ENCODE peak calls at places on chromosomes 4 and X, in four cellular contexts. U is suprapubic skin, E is lower leg skin, X is prostate gland. O is an unnamed sample.
A peak's percentile ranks its signal among the peaks of the same experiment; 100 is the strongest.

GRCh38 chr4:37727635-37728034 is 41.5 kb upstream of the RELL1 start:
- DNase-seq in X (no peak), U (no peak), E (no peak), O (no peak)

GRCh38 chrX:119105826-119106225 is 21.8 kb downstream of the KIAA1210 start:
- DNase-seq in U (no peak), E (no peak), X (no peak), O (no peak)

GRCh38 chr4:12053951-12054350 is 625.3 kb upstream of the HS3ST1 start:
- DNase-seq in X (no peak), U (no peak), E (no peak), O (no peak)

GRCh38 chr4:10104211-10104990 is 12.2 kb downstream of the WDR1 start:
- DNase-seq in E (no peak), U (no peak), X (no peak), O (no peak)

GRCh38 chr4:26124753-26125236 is 196.0 kb upstream of the RBPJ start:
- DNase-seq in E (no peak), X (no peak), U (no peak), O (no peak)

GRCh38 chrX:136529795-136530194 is 2.2 kb upstream of the VGLL1 start:
- DNase-seq in U (no peak), E (no peak), X (no peak), O (no peak)

GRCh38 chr4:87029356-87029755 is 94.5 kb downstream of the AFF1 start:
- DNase-seq in X (no peak), U (no peak), E (peak; percentile 66), O (no peak)

GRCh38 chr4:150176559-150176958 is 98.3 kb downstream of the DCLK2 start:
- DNase-seq in E (no peak), X (no peak), U (no peak), O (no peak)

GRCh38 chrX:12153741-12154140 is 15.5 kb downstream of the FRMPD4 start:
- DNase-seq in E (no peak), X (no peak), U (no peak), O (no peak)

GRCh38 chrX:149003863-149004660 is 501.0 kb downstream of the IDS start:
- DNase-seq in U (no peak), E (no peak), X (no peak), O (no peak)

GRCh38 chr4:73152893-73153292 is 83.4 kb upstream of the COX18 start:
- DNase-seq in X (no peak), U (no peak), E (no peak), O (no peak)

GRCh38 chrX:70998402-70999027 is 67.6 kb upstream of the SLC7A3 start:
- DNase-seq in X (peak; percentile 62), E (peak; percentile 19), U (no peak), O (no peak)

GRCh38 chr4:153211986-153212720 is 7.9 kb downstream of the TRIM2 start:
- DNase-seq in U (no peak), X (no peak), E (no peak), O (no peak)

GRCh38 chr4:128670434-128670999 is 139.0 kb upstream of the JADE1 start:
- DNase-seq in E (no peak), U (no peak), X (no peak), O (no peak)

GRCh38 chrX:153966283-153966688 is 5.3 kb downstream of the HCFC1 start:
- DNase-seq in E (no peak), U (no peak), X (no peak), O (peak; percentile 60)

GRCh38 chrX:67648361-67648760 is 104.5 kb downstream of the AR start:
- DNase-seq in E (no peak), U (no peak), X (no peak), O (no peak)

GRCh38 chrX:130097507-130098201 is 12.6 kb downstream of the ELF4 start:
- DNase-seq in E (no peak), X (no peak), U (peak; percentile 77), O (peak; percentile 53)

GRCh38 chr4:172758586-172759340 is 409.8 kb upstream of the GALNT7 start:
- DNase-seq in U (no peak), E (no peak), X (no peak), O (no peak)

GRCh38 chrX:72308566-72309296 is 3.0 kb upstream of the CITED1 start:
- DNase-seq in X (peak; percentile 63), U (no peak), E (peak; percentile 36), O (peak; percentile 64)

GRCh38 chr4:72418458-72418857 is 150.6 kb downstream of the ADAMTS3 start:
- DNase-seq in E (no peak), U (no peak), X (no peak), O (no peak)

GRCh38 chr4:166400270-166400894 is 527.3 kb downstream of the TLL1 start:
- DNase-seq in E (no peak), U (no peak), X (no peak), O (no peak)

GRCh38 chr4:133866328-133866699 is 335.3 kb downstream of the PABPC4L start:
- DNase-seq in U (no peak), E (no peak), X (no peak), O (no peak)

GRCh38 chr4:665381-665750 is 8.7 kb downstream of the ATP5ME start:
- DNase-seq in E (no peak), X (no peak), U (no peak), O (no peak)

GRCh38 chr4:74287164-74287563 is 21.1 kb upstream of the EPGN start:
- DNase-seq in X (no peak), E (no peak), U (no peak), O (no peak)

DNA sequence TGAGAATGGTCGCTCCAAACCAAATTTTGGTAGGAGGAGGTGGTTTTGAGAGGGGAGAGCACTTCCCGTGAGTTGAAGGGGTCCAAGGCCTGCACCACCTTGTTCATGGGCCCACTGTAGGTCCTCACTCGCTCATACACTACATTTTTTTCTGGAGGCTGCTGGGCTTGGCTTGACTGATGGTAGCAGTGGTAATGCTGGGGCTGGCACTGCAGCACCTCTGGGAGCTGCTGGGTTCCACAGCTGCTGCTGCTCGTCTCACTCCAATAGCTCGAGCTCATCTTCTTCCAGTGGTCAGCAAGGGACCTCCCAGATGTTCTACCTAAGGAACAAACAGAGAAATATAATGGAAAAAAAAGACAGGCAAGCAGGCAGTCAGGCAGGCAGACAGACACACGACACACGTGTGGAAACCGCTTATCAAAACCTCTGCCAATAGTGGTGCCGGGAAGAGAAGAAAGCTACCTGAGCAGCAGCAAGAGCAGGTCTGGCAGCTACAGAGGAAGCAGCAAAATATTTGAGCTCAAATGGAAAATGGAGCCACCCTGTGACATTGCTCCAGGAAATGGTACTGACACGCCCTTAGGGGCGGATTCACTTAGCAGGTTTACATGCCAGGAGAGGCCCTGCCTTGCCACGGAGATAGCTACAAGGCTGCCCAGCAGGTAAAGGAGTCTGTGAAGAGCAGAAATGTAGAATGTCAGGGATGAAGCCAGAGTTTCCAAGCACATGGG is at the start of gene POF1B:
- DNase-seq in E (peak; percentile 27), X (peak; percentile 56), U (no peak), O (peak; percentile 73)
- TF ChIP-seq POLR2A in E (no peak), X (peak; percentile 58), U (no peak), O (no peak)

GRCh38 chrX:104684077-104684476 is 118.1 kb downstream of the IL1RAPL2 start:
- DNase-seq in U (no peak), E (no peak), X (no peak), O (no peak)
- TF ChIP-seq POLR2A in U (no peak), E (no peak), X (no peak), O (no peak)

GRCh38 chrX:40097101-40097491 is 662 bp downstream of the BCOR start:
- DNase-seq in X (no peak), U (no peak), E (no peak), O (no peak)

GRCh38 chrX:40094900-40095587 is 2.7 kb downstream of the BCOR start:
- DNase-seq in X (no peak), U (no peak), E (no peak), O (no peak)

GRCh38 chrX:40095588-40096394 is 2.0 kb downstream of the BCOR start:
- DNase-seq in E (no peak), X (peak; percentile 7), U (no peak), O (no peak)

GRCh38 chrX:40097492-40098263 is at the start of gene BCOR:
- DNase-seq in U (no peak), X (peak; percentile 65), E (peak; percentile 42), O (peak; percentile 77)

GRCh38 chrX:40096395-40097091 is 1.2 kb downstream of the BCOR start:
- DNase-seq in U (no peak), X (peak; percentile 25), E (no peak), O (no peak)
- TF ChIP-seq POLR2A in U (no peak), X (peak; percentile 13), E (no peak), O (no peak)

DNA sequence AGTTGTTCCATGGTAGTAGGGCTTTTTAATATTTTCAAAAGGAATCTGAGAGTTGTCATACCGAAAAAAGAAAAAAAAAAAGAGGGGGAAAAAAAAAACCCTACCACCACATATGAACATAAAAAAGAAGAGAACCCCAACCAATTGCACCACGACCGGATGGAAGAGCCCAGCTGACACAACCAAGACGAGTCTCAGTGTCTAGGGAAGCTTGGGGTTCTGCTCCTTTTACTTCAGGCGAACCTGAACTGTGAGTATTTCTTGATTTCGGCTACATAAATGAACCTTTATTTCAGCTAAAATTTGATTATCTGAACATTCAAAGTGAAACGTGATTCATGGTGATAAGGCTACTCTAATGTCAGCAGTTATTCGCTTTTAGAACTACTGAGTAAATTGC is at the start of gene GPR34:
- DNase-seq in X (no peak), E (no peak), U (no peak), O (no peak)
- TF ChIP-seq POLR2A in X (no peak), E (no peak), U (no peak), O (no peak)

DNA sequence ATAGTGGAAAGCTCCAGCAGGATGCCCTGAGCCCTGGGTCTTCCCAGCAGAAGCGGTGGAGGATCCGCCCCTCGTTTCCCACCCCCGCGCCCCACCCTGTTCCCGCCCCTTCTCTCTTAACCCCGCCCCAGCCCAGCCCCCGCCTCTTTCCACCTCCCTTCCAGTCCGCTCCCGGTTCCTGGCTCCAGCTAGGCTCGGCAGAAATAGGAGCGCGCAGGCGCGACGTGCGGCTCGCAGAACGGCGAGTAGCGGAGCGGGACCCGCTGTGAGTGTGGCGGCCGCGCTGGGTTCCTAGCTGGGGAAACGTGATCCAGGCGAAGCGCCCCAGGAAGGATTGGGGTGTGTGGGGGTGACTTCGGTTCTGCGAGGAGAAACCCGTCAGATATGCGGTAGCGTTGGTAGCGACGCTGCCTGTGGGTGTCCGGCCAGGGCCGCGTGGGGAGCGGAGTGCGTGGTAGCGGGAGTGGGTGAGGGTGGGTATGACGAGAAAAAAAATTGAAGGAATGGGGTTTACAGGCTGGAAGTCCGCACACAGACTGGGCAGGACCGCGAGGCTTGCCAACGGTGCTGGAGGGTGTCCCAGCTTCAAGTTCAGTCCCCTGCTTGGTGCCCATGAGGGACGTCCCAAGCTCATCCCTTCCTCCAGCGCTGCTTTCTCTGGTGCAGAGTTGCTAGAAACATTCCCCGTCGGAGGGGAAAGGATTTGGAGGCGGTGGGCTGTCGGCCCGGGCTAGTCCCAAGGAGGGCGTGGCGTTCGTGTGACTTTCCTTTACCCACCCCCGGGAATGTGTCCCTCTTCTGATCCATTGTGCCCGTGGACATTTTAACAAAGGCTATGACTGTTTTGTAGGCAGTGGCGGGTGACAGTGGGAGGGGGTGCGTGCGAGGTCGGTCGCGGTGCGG is at the start of gene PRRG1:
- DNase-seq in E (peak; percentile 36), U (peak; percentile 76), X (peak; percentile 64), O (peak; percentile 72)
- TF ChIP-seq POLR2A in E (no peak), U (no peak), X (peak; percentile 49), O (no peak)

GRCh38 chrX:50067435-50068292 is 133.1 kb downstream of the AKAP4 start:
- DNase-seq in E (no peak), U (no peak), X (no peak), O (no peak)
- TF ChIP-seq POLR2A in E (no peak), U (no peak), X (no peak), O (no peak)